ENCODE peak calls at places on chromosomes 7 and 10, in ten cellular contexts. T, O, J, N, Y, L, C, R, M and P are unnamed samples.

GRCh38 chr10:93481931-93482834 is at the start of gene MYOF:
- DNase-seq in M (peak), T (peak), L (peak), C (peak), J (peak), N (peak), R (peak), Y (peak), O (peak), P (peak)

GRCh38 chr7:92987543-92987942 is 130.2 kb downstream of the SAMD9 start:
- DNase-seq in L (no peak), N (no peak), O (peak), T (no peak), M (no peak), R (no peak), C (no peak), Y (no peak), J (peak), P (no peak)

GRCh38 chr10:117967149-117967548 is 79.6 kb downstream of the RAB11FIP2 start:
- DNase-seq in N (no peak), J (no peak), L (no peak), Y (no peak), R (no peak), O (no peak), T (no peak), C (no peak), M (no peak), P (no peak)

GRCh38 chr10:50604049-50604640 is 19.6 kb downstream of the SGMS1 start:
- DNase-seq in O (no peak), T (no peak), L (no peak), Y (no peak), R (no peak), N (no peak), C (no peak), J (peak), M (no peak), P (no peak)

GRCh38 chr7:37944737-37945054 is 24.3 kb downstream of the EPDR1 start:
- DNase-seq in R (no peak), Y (no peak), C (no peak), J (no peak), T (no peak), M (no peak), L (no peak), N (no peak), O (no peak), P (no peak)

GRCh38 chr10:75470901-75471300 is 39.5 kb downstream of the LRMDA start:
- DNase-seq in T (no peak), N (no peak), O (no peak), J (peak), M (no peak), L (no peak), C (no peak), Y (no peak), R (no peak), P (no peak)

GRCh38 chr7:23012797-23013714 is 874 bp downstream of the HYCC1 start:
- DNase-seq in L (peak), M (peak), C (peak), N (peak), J (peak), R (peak), Y (peak), O (no peak), T (peak), P (peak)

GRCh38 chr7:44959433-44959951 is 19.3 kb downstream of the MYO1G start:
- DNase-seq in M (no peak), J (peak), Y (no peak), N (no peak), T (peak), O (no peak), C (no peak), L (no peak), R (no peak), P (no peak)

GRCh38 chr7:22853138-22853537 is 30.5 kb upstream of the TOMM7 start:
- DNase-seq in C (no peak), L (no peak), T (no peak), O (no peak), R (no peak), M (no peak), J (no peak), N (no peak), Y (no peak), P (no peak)

GRCh38 chr7:22801907-22802306 is 20.7 kb downstream of the TOMM7 start:
- DNase-seq in C (no peak), J (no peak), O (no peak), Y (no peak), R (no peak), M (no peak), N (no peak), T (no peak), L (no peak), P (no peak)

GRCh38 chr7:155738652-155739537 is 73.4 kb downstream of the SHH start:
- DNase-seq in C (peak), J (peak), R (no peak), Y (peak), L (peak), O (peak), T (peak), M (peak), N (peak), P (peak)

GRCh38 chr7:155739538-155740140 is 72.6 kb downstream of the SHH start:
- DNase-seq in C (peak), J (no peak), N (no peak), L (no peak), R (no peak), Y (no peak), T (no peak), M (no peak), O (no peak), P (no peak)

GRCh38 chr7:155743197-155743596 is 69.1 kb downstream of the SHH start:
- DNase-seq in O (no peak), N (no peak), J (no peak), R (no peak), M (no peak), T (no peak), L (no peak), Y (no peak), C (no peak), P (no peak)

GRCh38 chr7:155741061-155741460 is 71.2 kb downstream of the SHH start:
- DNase-seq in J (no peak), N (no peak), C (no peak), T (no peak), O (no peak), L (no peak), R (no peak), Y (no peak), M (no peak), P (no peak)

DNA sequence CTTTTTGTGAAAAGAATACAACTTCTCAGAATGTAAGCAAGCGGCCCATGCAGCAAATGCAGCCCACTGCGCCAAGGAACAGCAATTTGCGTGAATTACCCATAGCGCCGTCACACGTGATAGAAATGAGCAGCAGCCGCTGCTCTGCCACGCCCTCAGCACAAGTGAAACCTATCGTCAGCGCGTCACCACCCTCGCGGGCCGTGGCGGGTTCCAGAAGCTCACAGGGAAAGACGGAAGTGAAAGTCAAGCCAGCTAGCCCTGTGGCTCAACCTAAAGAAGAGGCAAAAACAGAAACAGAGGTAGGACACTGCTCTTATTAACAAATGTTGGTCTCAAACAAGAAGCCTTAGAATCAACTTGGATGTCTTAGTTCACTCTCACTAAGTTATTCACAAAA is 70.5 kb downstream of the SHH start:
- DNase-seq in O (no peak), C (no peak), L (no peak), M (no peak), J (no peak), N (no peak), Y (no peak), R (no peak), T (no peak), P (no peak)
- H3K27ac ChIP-seq in O (no peak), C (no peak), L (no peak), M (no peak), J (no peak), N (no peak), Y (no peak), R (peak), T (no peak), P (peak)

GRCh38 chr7:132154248-132154647 is 422.0 kb downstream of the PLXNA4 start:
- DNase-seq in J (no peak), O (no peak), T (no peak), Y (no peak), R (no peak), C (no peak), M (no peak), L (no peak), N (no peak), P (no peak)
- TF ChIP-seq CTCF in J (no peak), O (no peak), T (no peak), Y (no peak), R (no peak), C (no peak), M (no peak), L (no peak), N (no peak), P (peak)

GRCh38 chr7:100840470-100841100 is 11.9 kb upstream of the SLC12A9 start:
- DNase-seq in R (no peak), C (no peak), M (no peak), N (no peak), J (no peak), T (no peak), L (no peak), Y (no peak), O (no peak), P (no peak)
- H3K27ac ChIP-seq in R (no peak), C (no peak), M (no peak), N (no peak), J (no peak), T (no peak), L (no peak), Y (peak), O (no peak), P (no peak)

GRCh38 chr10:78301891-78302738 is 268.5 kb downstream of the RPS24 start:
- DNase-seq in Y (peak), R (peak), J (no peak), O (no peak), C (peak), M (no peak), N (no peak), T (no peak), L (no peak), P (no peak)
- TF ChIP-seq CTCF in Y (no peak), R (peak), J (peak), O (no peak), C (no peak), M (no peak), N (peak), T (no peak), L (no peak), P (no peak)

DNA sequence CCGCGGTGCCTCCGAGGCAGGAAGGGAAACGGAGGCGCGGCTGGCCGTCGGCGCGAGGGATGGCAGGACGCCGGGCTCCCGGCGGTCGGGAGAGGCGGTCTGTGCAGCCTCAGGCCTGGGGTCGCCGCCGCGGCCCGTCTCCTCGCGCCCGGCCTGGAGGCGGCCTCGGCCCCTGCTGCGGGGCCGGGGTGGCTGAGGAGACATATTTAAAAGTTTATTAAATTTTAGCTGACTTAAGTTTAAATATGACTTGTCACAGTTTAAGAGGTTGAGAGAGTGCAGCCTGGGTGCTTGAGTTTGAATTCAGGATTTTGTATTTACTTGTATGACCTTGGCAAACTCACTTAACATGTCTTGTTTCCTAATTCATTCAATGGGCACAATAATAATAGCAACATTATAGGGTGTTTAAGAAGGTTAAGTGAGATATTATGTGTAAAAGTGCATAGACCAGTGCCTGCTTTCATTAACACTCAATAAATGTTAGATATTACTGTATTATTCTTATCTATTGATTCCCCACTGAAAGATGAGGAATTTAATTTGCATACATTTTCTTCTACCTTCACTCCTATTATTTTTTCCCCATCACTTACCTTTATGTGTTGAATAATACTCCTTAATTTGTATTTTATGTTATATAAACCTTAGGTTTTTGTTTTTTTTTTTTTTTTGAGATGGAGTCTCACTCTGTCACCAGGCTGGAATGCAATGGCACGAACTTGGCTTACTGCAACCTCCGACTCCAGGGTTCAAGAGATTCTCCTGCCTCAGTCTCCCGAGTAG is 718 bp downstream of the DYNC2I1 start:
- DNase-seq in O (no peak), N (no peak), L (peak), M (no peak), C (no peak), T (no peak), Y (no peak), R (no peak), J (no peak), P (no peak)
- H3K27ac ChIP-seq in O (peak), N (peak), L (no peak), M (peak), C (peak), T (peak), Y (peak), R (no peak), J (peak), P (peak)

DNA sequence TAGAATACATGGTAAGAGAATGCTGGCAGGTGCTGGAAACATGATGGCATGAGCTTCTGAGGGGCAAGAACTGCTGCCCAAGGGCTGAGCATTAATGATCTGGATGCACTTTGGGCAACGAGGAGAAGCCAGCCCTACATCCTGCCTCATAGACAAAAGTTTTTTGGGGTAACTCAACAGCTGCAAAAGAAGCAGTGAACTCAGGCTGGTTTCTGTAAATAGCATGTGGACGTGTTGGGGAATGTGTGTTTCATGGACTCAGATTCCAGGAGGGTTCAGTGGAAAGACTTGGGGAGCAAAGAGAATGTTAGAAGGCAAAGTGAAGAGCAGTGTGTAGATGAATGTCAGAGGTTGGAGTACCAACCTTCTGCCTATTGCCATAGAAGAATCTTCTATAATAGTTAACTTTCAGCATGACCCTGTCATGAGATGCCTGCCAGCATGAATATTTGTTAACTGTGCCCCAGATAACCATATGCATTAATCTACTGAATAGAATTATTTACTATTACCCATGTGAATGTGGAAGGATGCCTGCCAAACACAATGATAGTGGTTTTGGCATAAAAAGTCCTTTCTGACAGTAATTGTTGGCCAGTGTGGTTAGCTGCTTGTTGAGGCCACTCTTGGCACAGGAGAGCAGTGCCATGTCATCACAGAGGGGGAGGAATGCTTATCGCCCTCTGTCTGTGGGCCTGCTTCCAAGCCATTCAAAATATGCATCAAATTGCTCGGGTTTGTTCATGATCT is 165.6 kb downstream of the WNT2 start:
- DNase-seq in C (no peak), T (no peak), N (peak), J (peak), M (peak), R (no peak), O (peak), Y (peak), L (peak), P (peak)
- TF ChIP-seq CTCF in C (no peak), T (peak), N (peak), J (peak), M (peak), R (peak), O (peak), Y (peak), L (peak), P (no peak)

GRCh38 chr10:86798030-86798429 is 41.6 kb downstream of the BMPR1A start:
- DNase-seq in J (peak), T (no peak), M (no peak), N (no peak), R (no peak), Y (no peak), C (no peak), L (no peak), O (peak), P (no peak)
- H3K27ac ChIP-seq in J (no peak), T (no peak), M (no peak), N (no peak), R (no peak), Y (no peak), C (peak), L (no peak), O (no peak), P (no peak)

GRCh38 chr10:123974406-123974805 is 82.8 kb upstream of the CPXM2 start:
- DNase-seq in Y (no peak), O (peak), M (no peak), T (no peak), N (peak), L (peak), C (no peak), R (peak), J (peak), P (peak)

GRCh38 chr10:123970207-123970926 is 78.8 kb upstream of the CPXM2 start:
- DNase-seq in C (no peak), R (peak), L (no peak), O (no peak), Y (no peak), N (no peak), M (no peak), J (no peak), T (no peak), P (no peak)

GRCh38 chr10:123967626-123968243 is 76.1 kb upstream of the CPXM2 start:
- DNase-seq in O (peak), R (peak), C (peak), T (peak), N (peak), J (peak), L (peak), M (peak), Y (peak), P (peak)

GRCh38 chr10:123970927-123971286 is 79.3 kb upstream of the CPXM2 start:
- DNase-seq in C (no peak), Y (no peak), O (no peak), L (no peak), T (no peak), R (no peak), M (no peak), J (no peak), N (no peak), P (no peak)

GRCh38 chr10:123972481-123973401 is 81.1 kb upstream of the CPXM2 start:
- DNase-seq in R (peak), T (no peak), L (no peak), O (no peak), C (no peak), J (no peak), M (no peak), Y (no peak), N (no peak), P (no peak)
- TF ChIP-seq CTCF in R (peak), T (no peak), L (no peak), O (no peak), C (no peak), J (no peak), M (no peak), Y (no peak), N (no peak), P (no peak)

GRCh38 chr10:33133557-33133956 is 175.5 kb upstream of the ITGB1 start:
- DNase-seq in T (no peak), L (no peak), N (no peak), Y (no peak), R (no peak), J (peak), M (no peak), O (peak), C (no peak), P (no peak)
- H3K27ac ChIP-seq in T (peak), L (no peak), N (no peak), Y (no peak), R (no peak), J (peak), M (no peak), O (peak), C (peak), P (no peak)